ENCODE peak calls at places on chromosomes 1 and 21, in five cellular contexts. E, D, N, L and S are unnamed samples.

GRCh38 chr1:17527036-17527914 is 12.2 kb upstream of the ARHGEF10L start:
- DNase-seq in E (peak; percentile 47), D (no peak), N (no peak), L (no peak), S (no peak)

GRCh38 chr21:28601708-28602107 is 391.0 kb downstream of the LTN1 start:
- DNase-seq in E (no peak), D (no peak), N (no peak), L (no peak), S (no peak)

GRCh38 chr1:204619721-204620120 is 65.8 kb downstream of the LRRN2 start:
- DNase-seq in E (no peak), D (no peak), N (no peak), L (no peak), S (no peak)

GRCh38 chr1:209675567-209676154 is 449 bp downstream of the G0S2 start:
- DNase-seq in E (peak; percentile 37), D (peak; percentile 57), N (peak; percentile 45), L (peak; percentile 41), S (no peak)

GRCh38 chr1:182602945-182603645 is 1.1 kb downstream of the RGS16 start:
- DNase-seq in E (no peak), D (no peak), N (no peak), L (no peak), S (no peak)

GRCh38 chr1:67361646-67362045 is 54.0 kb downstream of the IL12RB2 start:
- DNase-seq in E (no peak), D (no peak), N (no peak), L (no peak), S (no peak)

GRCh38 chr1:53244126-53244525 is 5.8 kb upstream of the MAGOH start:
- DNase-seq in E (no peak), D (no peak), N (no peak), L (no peak), S (no peak)

GRCh38 chr21:28884481-28884880 is 108.2 kb downstream of the LTN1 start:
- DNase-seq in E (no peak), D (no peak), N (no peak), L (no peak), S (no peak)

GRCh38 chr1:238223067-238223640 is 332.4 kb upstream of the ZP4 start:
- DNase-seq in E (no peak), D (no peak), N (no peak), L (no peak), S (no peak)

GRCh38 chr1:85315789-85316188 is 39.4 kb upstream of the BCL10 start:
- DNase-seq in E (no peak), D (no peak), N (peak; percentile 25), L (no peak), S (no peak)

GRCh38 chr1:85317580-85317979 is 41.1 kb upstream of the BCL10 start:
- DNase-seq in E (no peak), D (no peak), N (no peak), L (no peak), S (no peak)

GRCh38 chr1:85314726-85315125 is 38.3 kb upstream of the BCL10 start:
- DNase-seq in E (no peak), D (no peak), N (no peak), L (no peak), S (no peak)

GRCh38 chr1:85318217-85318616 is 41.8 kb upstream of the BCL10 start:
- DNase-seq in E (no peak), D (no peak), N (no peak), L (no peak), S (no peak)

GRCh38 chr1:85316324-85316723 is 39.9 kb upstream of the BCL10 start:
- DNase-seq in E (no peak), D (no peak), N (no peak), L (no peak), S (no peak)
- H3K4me1 ChIP-seq in E (peaks cover 4% of the 10 kb centered on the region), D (peaks cover 55% of the 10 kb centered on the region), N (peaks cover 3% of the 10 kb centered on the region), L (peaks cover 31% of the 10 kb centered on the region), S (no peaks in the 10 kb centered on the region)

GRCh38 chr1:161720341-161720887 is 930 bp upstream of the FCRLB start:
- DNase-seq in E (no peak), D (no peak), N (no peak), L (no peak), S (no peak)
- H3K4me1 ChIP-seq in E (no peaks in the 10 kb centered on the region), D (peaks cover 2% of the 10 kb centered on the region), N (no peaks in the 10 kb centered on the region), L (no peaks in the 10 kb centered on the region), S (peaks cover 1% of the 10 kb centered on the region)

GRCh38 chr1:56535949-56536348 is 43.4 kb downstream of the PLPP3 start:
- DNase-seq in E (no peak), D (peak; percentile 22), N (no peak), L (no peak), S (no peak)
- H3K4me1 ChIP-seq in E (peaks cover 55% of the 10 kb centered on the region), D (peaks cover 100% of the 10 kb centered on the region), N (peaks cover 39% of the 10 kb centered on the region), L (peaks cover 73% of the 10 kb centered on the region), S (no peaks in the 10 kb centered on the region)

GRCh38 chr1:54800041-54800898 is 853 bp downstream of the TTC22 start:
- DNase-seq in E (no peak), D (no peak), N (no peak), L (no peak), S (no peak)
- H3K4me1 ChIP-seq in E (peaks cover 4% of the 10 kb centered on the region), D (peaks cover 10% of the 10 kb centered on the region), N (no peaks in the 10 kb centered on the region), L (peaks cover 5% of the 10 kb centered on the region), S (peaks cover 13% of the 10 kb centered on the region)

GRCh38 chr1:158025576-158026230 is 32.3 kb downstream of the KIRREL1 start:
- DNase-seq in E (no peak), D (no peak), N (no peak), L (no peak), S (no peak)
- H3K4me1 ChIP-seq in E (peaks cover 9% of the 10 kb centered on the region), D (peaks cover 61% of the 10 kb centered on the region), N (peaks cover 21% of the 10 kb centered on the region), L (peaks cover 7% of the 10 kb centered on the region), S (no peaks in the 10 kb centered on the region)

DNA sequence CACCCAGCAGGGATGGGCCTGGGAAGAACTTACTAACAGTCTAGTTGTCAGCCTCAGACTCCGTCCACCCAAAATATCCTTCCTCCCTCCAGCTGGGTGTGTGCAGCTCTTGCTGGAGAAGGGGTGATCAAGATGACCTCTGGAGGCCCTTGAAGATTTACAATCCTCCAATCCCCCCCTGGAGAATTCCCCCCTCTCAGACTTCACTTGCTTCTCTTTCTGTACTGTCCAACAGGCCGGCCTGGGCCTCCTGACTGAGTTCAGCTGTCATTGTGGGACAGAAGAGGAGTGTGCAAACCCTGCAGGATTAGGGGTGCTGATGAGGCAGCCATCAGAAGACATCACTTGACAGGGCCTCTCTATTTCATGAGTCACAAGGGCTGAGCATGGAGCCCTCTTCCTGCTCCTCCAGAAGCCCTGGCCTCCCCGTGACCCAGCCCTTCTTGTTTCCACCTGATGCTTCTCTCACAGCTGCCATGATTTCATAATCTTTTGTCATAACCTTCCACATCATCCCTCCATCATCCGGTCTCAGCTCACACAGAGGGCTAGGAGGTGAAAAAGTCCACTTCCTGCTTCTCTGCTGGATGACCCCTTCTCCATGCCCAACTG is 17.5 kb upstream of the IGFN1 start:
- DNase-seq in E (peak; percentile 47), D (no peak), N (no peak), L (peak; percentile 52), S (no peak)
- H3K4me1 ChIP-seq in E (peaks cover 21% of the 10 kb centered on the region), D (peaks cover 20% of the 10 kb centered on the region), N (peaks cover 3% of the 10 kb centered on the region), L (peaks cover 35% of the 10 kb centered on the region), S (no peaks in the 10 kb centered on the region)

GRCh38 chr1:234521802-234522185 is 42.8 kb upstream of the TARBP1 start:
- DNase-seq in E (no peak), D (no peak), N (no peak), L (no peak), S (no peak)
- H3K4me1 ChIP-seq in E (peaks cover 23% of the 10 kb centered on the region), D (peaks cover 81% of the 10 kb centered on the region), N (peaks cover 6% of the 10 kb centered on the region), L (peaks cover 70% of the 10 kb centered on the region), S (peaks cover 29% of the 10 kb centered on the region)

DNA sequence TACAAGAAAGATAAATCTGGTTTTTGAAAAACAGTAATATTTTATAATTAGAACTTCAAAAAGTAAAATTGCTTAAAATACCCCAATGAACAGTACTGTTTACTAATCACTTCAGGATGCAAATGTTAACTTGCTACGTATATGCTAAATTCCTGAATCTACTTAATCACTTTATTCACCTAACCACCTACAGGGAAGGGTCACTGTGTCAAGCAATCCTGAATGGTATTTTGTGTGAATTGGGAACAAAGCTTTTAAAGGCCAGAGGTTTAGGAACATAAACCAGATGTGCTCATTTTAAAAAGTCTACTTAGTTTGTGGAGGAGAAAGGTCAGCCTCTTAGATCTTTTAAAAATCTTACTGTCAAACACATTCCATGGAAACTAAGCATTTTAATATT is 1143.0 kb upstream of the ADGRL2 start:
- DNase-seq in E (no peak), D (no peak), N (no peak), L (no peak), S (no peak)
- H3K4me1 ChIP-seq in E (peaks cover 16% of the 10 kb centered on the region), D (no peaks in the 10 kb centered on the region), N (no peaks in the 10 kb centered on the region), L (no peaks in the 10 kb centered on the region), S (no peaks in the 10 kb centered on the region)

GRCh38 chr1:26998319-26999300 is 5.1 kb downstream of the TRNP1 start:
- DNase-seq in E (peak; percentile 32), D (no peak), N (no peak), L (no peak), S (no peak)
- H3K4me1 ChIP-seq in E (peaks cover 43% of the 10 kb centered on the region), D (peaks cover 84% of the 10 kb centered on the region), N (peaks cover 20% of the 10 kb centered on the region), L (peaks cover 7% of the 10 kb centered on the region), S (no peaks in the 10 kb centered on the region)

GRCh38 chr1:110668523-110668922 is 6.2 kb downstream of the KCNA3 start:
- DNase-seq in E (no peak), D (no peak), N (no peak), L (no peak), S (no peak)
- H3K4me1 ChIP-seq in E (no peaks in the 10 kb centered on the region), D (no peaks in the 10 kb centered on the region), N (peaks cover 4% of the 10 kb centered on the region), L (no peaks in the 10 kb centered on the region), S (no peaks in the 10 kb centered on the region)